ENCODE peak calls at places on chromosomes 13 and 19, in six cellular contexts. M, C, L, Z, T and U are unnamed samples.
A peak's percentile ranks its signal among the peaks of the same experiment; 100 is the strongest.

GRCh38 chr19:46715620-46716012 is 1.3 kb downstream of the PRKD2 start:
- DNase-seq in M (no peak), C (no peak), L (no peak), Z (no peak), T (no peak), U (no peak)

GRCh38 chr19:7869453-7869909 is 4.7 kb downstream of the PRR36 start:
- DNase-seq in M (peak; percentile 33), C (no peak), L (no peak), Z (peak; percentile 77), T (peak; percentile 49), U (no peak)

GRCh38 chr13:112168771-112169170 is 101.8 kb downstream of the SOX1 start:
- DNase-seq in M (no peak), C (no peak), L (peak; percentile 29), Z (no peak), T (no peak), U (no peak)

GRCh38 chr13:60174113-60174512 is 10.4 kb upstream of the DIAPH3 start:
- DNase-seq in M (no peak), C (no peak), L (no peak), Z (no peak), T (no peak), U (no peak)

GRCh38 chr13:28532226-28533048 is 37.5 kb upstream of the FLT1 start:
- DNase-seq in M (no peak), C (no peak), L (no peak), Z (no peak), T (peak; percentile 53), U (no peak)

GRCh38 chr13:60453490-60453889 is 56.5 kb downstream of the TDRD3 start:
- DNase-seq in M (no peak), C (no peak), L (no peak), Z (no peak), T (no peak), U (no peak)

GRCh38 chr19:12703056-12703455 is 6.6 kb upstream of the FBXW9 start:
- DNase-seq in M (no peak), C (no peak), L (peak; percentile 16), Z (peak; percentile 67), T (no peak), U (no peak)

GRCh38 chr19:57395710-57396109 is 6.1 kb downstream of the ZNF548 start:
- DNase-seq in M (no peak), C (no peak), L (no peak), Z (no peak), T (no peak), U (no peak)

GRCh38 chr13:114058051-114058867 is 74.2 kb downstream of the RASA3 start:
- DNase-seq in M (no peak), C (no peak), L (no peak), Z (no peak), T (no peak), U (no peak)

GRCh38 chr13:34294483-34295129 is 476.7 kb downstream of the RFC3 start:
- DNase-seq in M (no peak), C (no peak), L (peak; percentile 37), Z (no peak), T (peak; percentile 18), U (peak; percentile 73)

GRCh38 chr19:5955638-5955935 is 22.4 kb downstream of the RANBP3 start:
- DNase-seq in M (no peak), C (no peak), L (peak; percentile 76), Z (no peak), T (no peak), U (no peak)

GRCh38 chr19:51688665-51689571 is 4.2 kb upstream of the SPACA6 start:
- DNase-seq in M (peak; percentile 96), C (peak; percentile 80), L (peak; percentile 86), Z (peak; percentile 73), T (peak; percentile 92), U (peak; percentile 60)

GRCh38 chr13:49219647-49220034 is 497 bp upstream of the MLNR start:
- DNase-seq in M (no peak), C (no peak), L (no peak), Z (no peak), T (no peak), U (no peak)

GRCh38 chr19:58554494-58555368 is at the start of gene CHMP2A:
- DNase-seq in M (peak; percentile 99), C (no peak), L (no peak), Z (peak; percentile 97), T (peak; percentile 99), U (no peak)

GRCh38 chr13:80584306-80584705 is 243.4 kb upstream of the SPRY2 start:
- DNase-seq in M (no peak), C (no peak), L (no peak), Z (no peak), T (no peak), U (no peak)

GRCh38 chr13:63625869-63626268 is 2210.2 kb upstream of the PCDH20 start:
- DNase-seq in M (no peak), C (no peak), L (no peak), Z (no peak), T (no peak), U (no peak)

GRCh38 chr13:98480915-98481510 is 95.9 kb downstream of the STK24 start:
- DNase-seq in M (no peak), C (no peak), L (peak; percentile 60), Z (no peak), T (peak; percentile 60), U (peak; percentile 40)

GRCh38 chr19:42532881-42533280 is 4.6 kb upstream of the CEACAM1 start:
- DNase-seq in M (no peak), C (no peak), L (no peak), Z (no peak), T (no peak), U (no peak)

GRCh38 chr19:5222821-5223321 is 117.7 kb downstream of the PTPRS start:
- DNase-seq in M (no peak), C (no peak), L (no peak), Z (no peak), T (no peak), U (no peak)

GRCh38 chr19:4877753-4878490 is 10.5 kb upstream of the PLIN3 start:
- DNase-seq in M (no peak), C (no peak), L (no peak), Z (no peak), T (peak; percentile 60), U (no peak)

GRCh38 chr13:35836476-35836875 is 294.7 kb downstream of the DCLK1 start:
- DNase-seq in M (no peak), C (no peak), L (no peak), Z (no peak), T (no peak), U (no peak)

GRCh38 chr13:51970251-51970793 is 40.9 kb downstream of the ATP7B start:
- DNase-seq in M (no peak), C (no peak), L (no peak), Z (no peak), T (no peak), U (no peak)

GRCh38 chr19:43596842-43597461 is 557 bp downstream of the ZNF576 start:
- DNase-seq in M (no peak), C (no peak), L (no peak), Z (no peak), T (no peak), U (no peak)

GRCh38 chr19:14871619-14872230 is 14.2 kb downstream of the OR7A17 start:
- DNase-seq in M (no peak), C (no peak), L (peak; percentile 4), Z (peak; percentile 49), T (no peak), U (no peak)

GRCh38 chr19:46761418-46761831 is 15.2 kb upstream of the STRN4 start:
- DNase-seq in M (no peak), C (no peak), L (no peak), Z (no peak), T (no peak), U (no peak)

GRCh38 chr13:30446122-30446500 is 19.6 kb downstream of the HMGB1 start:
- DNase-seq in M (no peak), C (no peak), L (peak; percentile 62), Z (no peak), T (no peak), U (no peak)

GRCh38 chr19:13987101-13987890 is 18.8 kb downstream of the RFX1 start:
- DNase-seq in M (no peak), C (no peak), L (no peak), Z (peak; percentile 43), T (peak; percentile 69), U (no peak)

GRCh38 chr13:44719857-44720671 is 143.9 kb upstream of the TSC22D1 start:
- DNase-seq in M (no peak), C (peak; percentile 93), L (no peak), Z (no peak), T (no peak), U (no peak)

GRCh38 chr13:109781384-109782065 is 4.9 kb downstream of the IRS2 start:
- DNase-seq in M (no peak), C (no peak), L (peak; percentile 44), Z (no peak), T (no peak), U (peak; percentile 50)

GRCh38 chr13:34942732-34943674 is 933 bp downstream of the NBEA start:
- DNase-seq in M (peak; percentile 53), C (no peak), L (peak; percentile 19), Z (peak; percentile 29), T (peak; percentile 24), U (peak; percentile 52)

GRCh38 chr19:8423821-8424223 is 10.7 kb downstream of the MARCHF2 start:
- DNase-seq in M (peak; percentile 79), C (peak; percentile 65), L (no peak), Z (peak; percentile 83), T (peak; percentile 94), U (no peak)

GRCh38 chr19:58522709-58523108 is 3.1 kb upstream of the ZBTB45 start:
- DNase-seq in M (no peak), C (no peak), L (no peak), Z (no peak), T (no peak), U (no peak)

GRCh38 chr13:38366954-38367645 is 17.4 kb downstream of the UFM1 start:
- DNase-seq in M (no peak), C (no peak), L (no peak), Z (no peak), T (no peak), U (no peak)

GRCh38 chr19:8054169-8054568 is 1.6 kb downstream of the CCL25 start:
- DNase-seq in M (no peak), C (no peak), L (no peak), Z (no peak), T (no peak), U (no peak)

GRCh38 chr13:76992548-76993001 is 694 bp downstream of the CLN5 start:
- DNase-seq in M (no peak), C (no peak), L (no peak), Z (no peak), T (no peak), U (no peak)